ENCODE peak calls at places on chromosomes 16 and 17, in nine cellular contexts. One of them, this sample, is unnamed. For H3K4me1, the result is how much of the 10 kb centered on the place peaks cover.

GRCh38 chr16:49014300-49015188 is 267.1 kb downstream of the CBLN1 start:
- DNase-seq in tibial artery: no peak
- DNase-seq in neural progenitor cell: no peak
- DNase-seq in transverse colon: no peak
- DNase-seq in suprapubic skin: no peak
- DNase-seq in upper lobe of right lung: no peak
- DNase-seq in body of pancreas: no peak
- DNase-seq in colonic mucosa: no peak
- DNase-seq in right atrium auricular region: no peak
- DNase-seq in this sample: no peak

GRCh38 chr16:68719993-68720489 is 17.1 kb upstream of the CDH1 start:
- DNase-seq in tibial artery: no peak
- DNase-seq in neural progenitor cell: no peak
- DNase-seq in transverse colon: no peak
- DNase-seq in suprapubic skin: no peak
- DNase-seq in upper lobe of right lung: no peak
- DNase-seq in body of pancreas: no peak
- DNase-seq in colonic mucosa: no peak
- DNase-seq in right atrium auricular region: no peak
- DNase-seq in this sample: no peak

GRCh38 chr16:10578474-10579316 is 1.7 kb downstream of the EMP2 start:
- DNase-seq in tibial artery: no peak
- DNase-seq in neural progenitor cell: no peak
- DNase-seq in transverse colon: peak
- DNase-seq in suprapubic skin: no peak
- DNase-seq in upper lobe of right lung: peak
- DNase-seq in body of pancreas: peak
- DNase-seq in colonic mucosa: peak
- DNase-seq in right atrium auricular region: no peak
- DNase-seq in this sample: no peak

GRCh38 chr16:5016967-5017677 is 16.6 kb downstream of the NAGPA start:
- DNase-seq in tibial artery: no peak
- DNase-seq in neural progenitor cell: no peak
- DNase-seq in transverse colon: no peak
- DNase-seq in suprapubic skin: no peak
- DNase-seq in upper lobe of right lung: no peak
- DNase-seq in body of pancreas: no peak
- DNase-seq in colonic mucosa: no peak
- DNase-seq in right atrium auricular region: no peak
- DNase-seq in this sample: no peak

GRCh38 chr17:6166492-6167179 is 96.5 kb downstream of the WSCD1 start:
- DNase-seq in tibial artery: no peak
- DNase-seq in neural progenitor cell: no peak
- DNase-seq in transverse colon: no peak
- DNase-seq in suprapubic skin: no peak
- DNase-seq in upper lobe of right lung: no peak
- DNase-seq in body of pancreas: no peak
- DNase-seq in colonic mucosa: no peak
- DNase-seq in right atrium auricular region: no peak
- DNase-seq in this sample: no peak

GRCh38 chr16:49932449-49932848 is 76.5 kb upstream of the ZNF423 start:
- DNase-seq in tibial artery: no peak
- DNase-seq in neural progenitor cell: no peak
- DNase-seq in transverse colon: no peak
- DNase-seq in suprapubic skin: no peak
- DNase-seq in upper lobe of right lung: no peak
- DNase-seq in body of pancreas: no peak
- DNase-seq in colonic mucosa: no peak
- DNase-seq in right atrium auricular region: no peak
- DNase-seq in this sample: no peak

GRCh38 chr17:7440823-7441174 is 1.5 kb downstream of the FGF11 start:
- DNase-seq in tibial artery: no peak
- DNase-seq in neural progenitor cell: peak
- DNase-seq in transverse colon: peak
- DNase-seq in suprapubic skin: no peak
- DNase-seq in upper lobe of right lung: no peak
- DNase-seq in body of pancreas: no peak
- DNase-seq in colonic mucosa: no peak
- DNase-seq in right atrium auricular region: no peak
- DNase-seq in this sample: peak

GRCh38 chr16:22189473-22190168 is 16.5 kb upstream of the EEF2K start:
- DNase-seq in tibial artery: peak
- DNase-seq in neural progenitor cell: no peak
- DNase-seq in transverse colon: peak
- DNase-seq in suprapubic skin: peak
- DNase-seq in upper lobe of right lung: peak
- DNase-seq in body of pancreas: peak
- DNase-seq in colonic mucosa: peak
- DNase-seq in right atrium auricular region: peak
- DNase-seq in this sample: peak

GRCh38 chr17:37710344-37710886 is 34.4 kb downstream of the HNF1B start:
- DNase-seq in tibial artery: no peak
- DNase-seq in neural progenitor cell: peak
- DNase-seq in transverse colon: peak
- DNase-seq in suprapubic skin: no peak
- DNase-seq in upper lobe of right lung: peak
- DNase-seq in body of pancreas: peak
- DNase-seq in colonic mucosa: peak
- DNase-seq in right atrium auricular region: peak
- DNase-seq in this sample: no peak

GRCh38 chr17:49439673-49440571 is 25.2 kb upstream of the PHB1 start:
- DNase-seq in tibial artery: no peak
- DNase-seq in neural progenitor cell: peak
- DNase-seq in transverse colon: no peak
- DNase-seq in suprapubic skin: peak
- DNase-seq in upper lobe of right lung: no peak
- DNase-seq in body of pancreas: no peak
- DNase-seq in colonic mucosa: no peak
- DNase-seq in right atrium auricular region: no peak
- DNase-seq in this sample: no peak

GRCh38 chr17:73414171-73414955 is 102.6 kb upstream of the CDC42EP4 start:
- DNase-seq in tibial artery: no peak
- DNase-seq in neural progenitor cell: no peak
- DNase-seq in transverse colon: no peak
- DNase-seq in suprapubic skin: no peak
- DNase-seq in upper lobe of right lung: no peak
- DNase-seq in body of pancreas: no peak
- DNase-seq in colonic mucosa: no peak
- DNase-seq in right atrium auricular region: no peak
- DNase-seq in this sample: no peak

DNA sequence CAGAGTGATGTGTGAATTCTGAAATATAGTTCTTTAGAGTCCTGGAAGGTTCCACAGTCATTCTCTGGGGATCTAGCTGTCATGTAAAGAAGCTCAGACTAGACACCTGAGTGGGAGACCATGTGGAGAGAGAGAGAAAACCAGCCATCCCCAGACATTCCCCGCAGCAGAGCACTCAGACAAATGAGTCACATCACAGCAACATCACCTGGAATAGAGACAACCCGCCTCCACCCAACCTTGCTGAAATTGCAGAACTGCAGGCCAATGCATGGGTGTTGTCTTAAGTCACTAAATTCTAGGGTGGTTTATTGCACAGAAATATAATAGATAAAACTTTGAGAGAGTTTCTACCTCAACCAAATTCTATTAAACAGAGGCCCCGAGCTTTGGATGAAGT is 392.0 kb upstream of the DYNLRB2 start:
- DNase-seq in tibial artery: no peak
- DNase-seq in neural progenitor cell: no peak
- DNase-seq in transverse colon: no peak
- DNase-seq in suprapubic skin: no peak
- DNase-seq in upper lobe of right lung: no peak
- DNase-seq in body of pancreas: no peak
- DNase-seq in colonic mucosa: no peak
- DNase-seq in right atrium auricular region: no peak
- DNase-seq in this sample: no peak
- H3K4me1 ChIP-seq in tibial artery: under half
- H3K4me1 ChIP-seq in neural progenitor cell: under half
- H3K4me1 ChIP-seq in transverse colon: under half
- H3K4me1 ChIP-seq in suprapubic skin: under half
- H3K4me1 ChIP-seq in upper lobe of right lung: under half
- H3K4me1 ChIP-seq in body of pancreas: under half
- H3K4me1 ChIP-seq in colonic mucosa: under half
- H3K4me1 ChIP-seq in right atrium auricular region: under half
- H3K4me1 ChIP-seq in this sample: under half

DNA sequence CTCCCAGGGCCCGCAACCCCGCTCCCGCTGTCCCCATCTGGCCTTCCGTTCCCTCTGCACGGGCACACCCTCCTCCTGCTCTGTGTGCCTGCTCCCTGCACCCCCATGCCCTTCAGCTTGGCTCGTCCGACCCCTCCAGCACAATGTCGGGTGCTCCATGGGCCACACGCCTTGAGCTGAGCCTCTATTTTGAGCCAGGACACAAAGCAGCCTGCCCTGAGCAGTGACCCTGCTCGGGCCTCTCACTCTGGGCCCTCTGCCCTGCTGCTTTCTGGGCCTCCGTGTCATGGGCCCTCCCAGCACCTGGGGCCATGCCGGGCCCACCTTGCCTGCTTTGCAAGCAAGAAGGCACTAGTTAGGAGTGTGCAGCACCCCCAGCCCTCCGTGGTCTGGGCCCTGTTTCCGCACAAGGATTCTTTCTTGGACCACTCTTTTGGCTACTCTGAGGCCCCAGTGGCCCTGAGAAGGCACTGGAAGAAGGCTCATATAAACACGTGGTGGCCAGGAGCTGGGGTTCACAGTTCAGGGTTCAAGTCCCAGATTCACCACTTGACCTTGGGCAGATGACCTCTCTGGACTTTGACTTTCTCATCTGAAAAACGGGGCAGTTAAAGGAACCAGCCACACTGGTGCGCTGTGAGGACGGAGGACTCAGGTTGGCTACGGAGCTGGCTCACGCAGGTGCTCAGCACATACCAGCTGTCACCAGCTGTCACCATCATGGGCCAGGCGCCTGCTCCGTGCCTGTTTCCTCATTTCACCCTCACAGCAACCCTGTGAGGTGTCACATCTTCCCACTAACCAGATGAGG is 166.1 kb upstream of the GSE1 start:
- DNase-seq in tibial artery: no peak
- DNase-seq in neural progenitor cell: no peak
- DNase-seq in transverse colon: peak
- DNase-seq in suprapubic skin: no peak
- DNase-seq in upper lobe of right lung: no peak
- DNase-seq in body of pancreas: peak
- DNase-seq in colonic mucosa: no peak
- DNase-seq in right atrium auricular region: no peak
- DNase-seq in this sample: peak
- TF ChIP-seq CTCF in tibial artery: no peak
- TF ChIP-seq CTCF in neural progenitor cell: no peak
- TF ChIP-seq CTCF in transverse colon: no peak
- TF ChIP-seq CTCF in suprapubic skin: no peak
- TF ChIP-seq CTCF in upper lobe of right lung: no peak
- TF ChIP-seq CTCF in body of pancreas: no peak
- TF ChIP-seq CTCF in colonic mucosa: no peak
- TF ChIP-seq CTCF in right atrium auricular region: no peak
- TF ChIP-seq CTCF in this sample: peak

DNA sequence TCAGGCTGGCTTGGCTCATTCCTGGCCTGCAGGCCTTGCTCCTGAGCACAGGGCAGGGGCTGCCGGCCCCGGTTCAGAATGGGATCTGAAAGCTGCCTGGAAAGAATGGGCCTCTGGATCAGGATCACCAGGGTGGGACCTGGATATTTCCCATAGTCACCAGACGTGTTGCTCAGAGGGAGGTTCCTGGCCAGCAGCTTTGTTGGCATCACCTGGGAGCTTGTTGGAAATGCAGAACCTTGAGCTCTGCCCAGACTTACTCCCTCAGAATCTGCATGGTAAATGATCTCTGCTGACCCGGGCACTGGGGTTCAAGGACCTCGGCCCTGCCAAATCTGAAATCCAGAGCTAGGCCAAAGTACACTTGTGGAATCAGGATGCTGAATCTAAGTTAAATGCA is 29.5 kb upstream of the MED9 start:
- DNase-seq in tibial artery: no peak
- DNase-seq in neural progenitor cell: no peak
- DNase-seq in transverse colon: no peak
- DNase-seq in suprapubic skin: peak
- DNase-seq in upper lobe of right lung: no peak
- DNase-seq in body of pancreas: no peak
- DNase-seq in colonic mucosa: no peak
- DNase-seq in right atrium auricular region: no peak
- DNase-seq in this sample: no peak
- H3K4me1 ChIP-seq in tibial artery: under half
- H3K4me1 ChIP-seq in neural progenitor cell: under half
- H3K4me1 ChIP-seq in transverse colon: under half
- H3K4me1 ChIP-seq in suprapubic skin: under half
- H3K4me1 ChIP-seq in upper lobe of right lung: under half
- H3K4me1 ChIP-seq in body of pancreas: under half
- H3K4me1 ChIP-seq in colonic mucosa: under half
- H3K4me1 ChIP-seq in right atrium auricular region: under half
- H3K4me1 ChIP-seq in this sample: under half

DNA sequence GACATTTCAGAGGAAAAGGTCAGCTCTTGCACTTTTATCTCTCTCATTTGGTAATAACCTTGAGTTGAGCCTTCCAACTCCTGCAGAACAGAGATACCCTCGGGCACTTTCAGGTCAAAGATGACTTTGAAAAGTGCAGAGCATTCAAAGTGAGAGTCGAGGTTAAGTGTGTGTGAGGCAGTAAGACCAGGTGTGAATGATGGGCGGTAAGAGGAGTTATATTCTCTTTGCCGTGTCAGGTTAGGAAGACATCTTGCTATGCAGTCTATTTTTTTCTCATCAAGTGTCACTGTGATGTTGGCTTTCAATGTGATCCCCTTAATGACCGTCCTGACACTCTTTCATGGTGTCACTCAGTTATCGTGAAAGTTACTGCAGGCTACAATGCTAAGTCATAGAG is 248.5 kb downstream of the RBFOX1 start:
- DNase-seq in tibial artery: no peak
- DNase-seq in neural progenitor cell: no peak
- DNase-seq in transverse colon: no peak
- DNase-seq in suprapubic skin: no peak
- DNase-seq in upper lobe of right lung: no peak
- DNase-seq in body of pancreas: no peak
- DNase-seq in colonic mucosa: no peak
- DNase-seq in right atrium auricular region: no peak
- DNase-seq in this sample: no peak
- TF ChIP-seq CTCF in tibial artery: no peak
- TF ChIP-seq CTCF in neural progenitor cell: no peak
- TF ChIP-seq CTCF in transverse colon: no peak
- TF ChIP-seq CTCF in suprapubic skin: no peak
- TF ChIP-seq CTCF in upper lobe of right lung: no peak
- TF ChIP-seq CTCF in body of pancreas: no peak
- TF ChIP-seq CTCF in colonic mucosa: no peak
- TF ChIP-seq CTCF in right atrium auricular region: no peak
- TF ChIP-seq CTCF in this sample: no peak

GRCh38 chr16:23955088-23955487 is 119.3 kb downstream of the PRKCB start:
- DNase-seq in tibial artery: no peak
- DNase-seq in neural progenitor cell: no peak
- DNase-seq in transverse colon: no peak
- DNase-seq in suprapubic skin: no peak
- DNase-seq in upper lobe of right lung: no peak
- DNase-seq in body of pancreas: no peak
- DNase-seq in colonic mucosa: no peak
- DNase-seq in right atrium auricular region: no peak
- DNase-seq in this sample: no peak
- H3K4me1 ChIP-seq in tibial artery: under half
- H3K4me1 ChIP-seq in neural progenitor cell: under half
- H3K4me1 ChIP-seq in transverse colon: under half
- H3K4me1 ChIP-seq in suprapubic skin: under half
- H3K4me1 ChIP-seq in upper lobe of right lung: under half
- H3K4me1 ChIP-seq in body of pancreas: under half
- H3K4me1 ChIP-seq in colonic mucosa: under half
- H3K4me1 ChIP-seq in right atrium auricular region: under half
- H3K4me1 ChIP-seq in this sample: under half

GRCh38 chr17:50767030-50767429 is 288 bp downstream of the ANKRD40CL start:
- DNase-seq in tibial artery: no peak
- DNase-seq in neural progenitor cell: no peak
- DNase-seq in transverse colon: no peak
- DNase-seq in suprapubic skin: no peak
- DNase-seq in upper lobe of right lung: no peak
- DNase-seq in body of pancreas: no peak
- DNase-seq in colonic mucosa: peak
- DNase-seq in right atrium auricular region: no peak
- DNase-seq in this sample: no peak
- TF ChIP-seq CTCF in tibial artery: no peak
- TF ChIP-seq CTCF in neural progenitor cell: no peak
- TF ChIP-seq CTCF in transverse colon: no peak
- TF ChIP-seq CTCF in suprapubic skin: no peak
- TF ChIP-seq CTCF in upper lobe of right lung: no peak
- TF ChIP-seq CTCF in body of pancreas: no peak
- TF ChIP-seq CTCF in colonic mucosa: no peak
- TF ChIP-seq CTCF in right atrium auricular region: no peak
- TF ChIP-seq CTCF in this sample: no peak

This sample was measured in gastrocnemius medialis.